ENCODE peak calls at places on chromosomes 5 and 9, in ten cellular contexts. U is nephron progenitor cell; H is activated gamma-delta T cell treated with anti-CD3 and anti-CD28 coated beads, Interleukin-2, amount 50 U/mL, for 16 hours; A is GM06990; W is HCT116; Q is posterior cingulate gyrus; O is cardiac muscle cell; I is NCI-H1092 treated with DMSO at 0.1 percent for 48 hours; K is left ventricle myocardium superior; V is myocyte. T is an unnamed sample.

GRCh38 chr9:108400267-108400666 is 455.5 kb downstream of the ACTL7B start:
- DNase-seq in U (no peak), H (no peak), A (no peak), W (no peak), Q (no peak), O (no peak), I (no peak), K (no peak), V (no peak), T (no peak)

GRCh38 chr9:3848445-3849114 is 322.8 kb upstream of the RFX3 start:
- DNase-seq in U (peak), H (no peak), A (no peak), W (no peak), Q (no peak), O (peak), I (no peak), K (no peak), V (peak), T (no peak)

GRCh38 chr9:127004946-127005769 is 90.6 kb downstream of the RALGPS1 start:
- DNase-seq in U (no peak), H (peak), A (peak), W (no peak), Q (no peak), O (peak), I (no peak), K (no peak), V (peak), T (peak)

GRCh38 chr9:70761139-70761538 is 346.7 kb upstream of the KLF9 start:
- DNase-seq in U (no peak), H (no peak), A (no peak), W (no peak), Q (no peak), O (no peak), I (no peak), K (no peak), V (no peak), T (no peak)

GRCh38 chr9:119365291-119366027 is 3.8 kb downstream of the BRINP1 start:
- DNase-seq in U (peak), H (no peak), A (no peak), W (no peak), Q (peak), O (peak), I (peak), K (no peak), V (peak), T (no peak)

GRCh38 chr9:114109106-114109505 is 10.0 kb upstream of the KIF12 start:
- DNase-seq in U (no peak), H (no peak), A (no peak), W (no peak), Q (no peak), O (no peak), I (no peak), K (no peak), V (no peak), T (no peak)

GRCh38 chr5:35745193-35745592 is 111.5 kb upstream of the IL7R start:
- DNase-seq in U (no peak), H (no peak), A (peak), W (no peak), Q (no peak), O (no peak), I (no peak), K (no peak), V (no peak), T (no peak)

GRCh38 chr9:137019891-137020683 is 8.0 kb downstream of the ABCA2 start:
- DNase-seq in U (no peak), H (no peak), A (no peak), W (no peak), Q (no peak), O (no peak), I (no peak), K (no peak), V (no peak), T (no peak)

GRCh38 chr5:6910950-6911349 is 197.7 kb downstream of the TENT4A start:
- DNase-seq in U (no peak), H (no peak), A (no peak), W (no peak), Q (no peak), O (no peak), I (no peak), K (no peak), V (no peak), T (no peak)

GRCh38 chr9:92632641-92633040 is 37.3 kb downstream of the IPPK start:
- DNase-seq in U (no peak), H (no peak), A (no peak), W (no peak), Q (no peak), O (no peak), I (no peak), K (no peak), V (no peak), T (no peak)

GRCh38 chr5:95644351-95645042 is 2.1 kb upstream of the RFESD start:
- DNase-seq in U (peak), H (peak), A (peak), W (peak), Q (peak), O (peak), I (peak), K (peak), V (peak), T (no peak)

GRCh38 chr5:114544561-114544960 is 182.7 kb downstream of the KCNN2 start:
- DNase-seq in U (no peak), H (no peak), A (no peak), W (no peak), Q (no peak), O (no peak), I (no peak), K (no peak), V (no peak), T (no peak)

GRCh38 chr5:43313854-43314457 is 744 bp upstream of the HMGCS1 start:
- DNase-seq in U (no peak), H (no peak), A (no peak), W (no peak), Q (no peak), O (peak), I (peak), K (no peak), V (no peak), T (no peak)

GRCh38 chr9:134367796-134368490 is 41.7 kb downstream of the RXRA start:
- DNase-seq in U (no peak), H (no peak), A (no peak), W (no peak), Q (no peak), O (no peak), I (no peak), K (no peak), V (peak), T (no peak)

GRCh38 chr9:35695801-35696420 is 6.2 kb upstream of the TPM2 start:
- DNase-seq in U (no peak), H (no peak), A (no peak), W (no peak), Q (no peak), O (no peak), I (no peak), K (no peak), V (no peak), T (no peak)

GRCh38 chr5:135502836-135503520 is 32.8 kb downstream of the NEUROG1 start:
- DNase-seq in U (no peak), H (no peak), A (no peak), W (no peak), Q (no peak), O (no peak), I (no peak), K (no peak), V (peak), T (no peak)

GRCh38 chr9:75892168-75892901 is 1.9 kb downstream of the PCSK5 start:
- DNase-seq in U (peak), H (no peak), A (no peak), W (no peak), Q (peak), O (peak), I (peak), K (peak), V (no peak), T (no peak)

GRCh38 chr5:98072921-98073320 is 700.5 kb upstream of the RGMB start:
- DNase-seq in U (no peak), H (no peak), A (no peak), W (no peak), Q (no peak), O (no peak), I (no peak), K (no peak), V (no peak), T (no peak)

GRCh38 chr5:38382898-38383297 is 124.5 kb downstream of the EGFLAM start:
- DNase-seq in U (peak), H (no peak), A (peak), W (peak), Q (peak), O (peak), I (peak), K (peak), V (peak), T (peak)

GRCh38 chr5:8981496-8981895 is 564.4 kb downstream of the SEMA5A start:
- DNase-seq in U (no peak), H (no peak), A (no peak), W (no peak), Q (no peak), O (peak), I (no peak), K (no peak), V (no peak), T (no peak)

GRCh38 chr5:176166427-176166826 is 71.8 kb upstream of the SIMC1 start:
- DNase-seq in U (no peak), H (no peak), A (no peak), W (peak), Q (no peak), O (no peak), I (no peak), K (no peak), V (no peak), T (no peak)

GRCh38 chr9:24698864-24699518 is 153.3 kb upstream of the IZUMO3 start:
- DNase-seq in U (no peak), H (no peak), A (no peak), W (no peak), Q (no peak), O (no peak), I (no peak), K (no peak), V (no peak), T (no peak)

GRCh38 chr9:132486706-132487350 is 76.8 kb downstream of the CFAP77 start:
- DNase-seq in U (peak), H (peak), A (no peak), W (no peak), Q (peak), O (no peak), I (no peak), K (peak), V (no peak), T (peak)

GRCh38 chr9:93071464-93071863 is 13.0 kb downstream of the SUSD3 start:
- DNase-seq in U (peak), H (no peak), A (no peak), W (peak), Q (no peak), O (peak), I (peak), K (peak), V (peak), T (no peak)

GRCh38 chr5:135705941-135706340 is 127.2 kb upstream of the CXCL14 start:
- DNase-seq in U (no peak), H (no peak), A (no peak), W (no peak), Q (no peak), O (no peak), I (no peak), K (no peak), V (no peak), T (no peak)